ENCODE peak calls at places on chromosomes 13 and 19, in six cellular contexts. B, I, F, C, X and W are unnamed samples.

GRCh38 chr13:46639033-46639981 is 86.3 kb downstream of the LRCH1 start:
- DNase-seq in B (no peak), I (no peak), F (no peak), C (no peak), X (no peak), W (no peak)

GRCh38 chr19:41808663-41809566 is 12.5 kb downstream of the CEACAM3 start:
- DNase-seq in B (no peak), I (no peak), F (no peak), C (peak), X (no peak), W (no peak)

GRCh38 chr19:16888629-16889371 is at the start of gene F2RL3:
- DNase-seq in B (no peak), I (no peak), F (no peak), C (no peak), X (no peak), W (no peak)

GRCh38 chr13:93172109-93172508 is 54.5 kb upstream of the GPC6 start:
- DNase-seq in B (no peak), I (no peak), F (no peak), C (no peak), X (no peak), W (no peak)

GRCh38 chr13:77000475-77000874 is 8.6 kb downstream of the CLN5 start:
- DNase-seq in B (no peak), I (no peak), F (no peak), C (no peak), X (no peak), W (no peak)

GRCh38 chr13:39930060-39930459 is 274.6 kb downstream of the COG6 start:
- DNase-seq in B (no peak), I (no peak), F (no peak), C (no peak), X (no peak), W (no peak)

GRCh38 chr19:31164666-31165265 is 184.5 kb downstream of the TSHZ3 start:
- DNase-seq in B (no peak), I (no peak), F (no peak), C (no peak), X (no peak), W (no peak)

GRCh38 chr19:35274323-35274722 is 5.6 kb downstream of the USF2 start:
- DNase-seq in B (no peak), I (no peak), F (no peak), C (no peak), X (no peak), W (no peak)

GRCh38 chr19:9219489-9219888 is at the start of gene OR7D4:
- DNase-seq in B (no peak), I (no peak), F (no peak), C (no peak), X (no peak), W (no peak)

GRCh38 chr19:42279148-42279901 is 10.3 kb downstream of the CIC start:
- DNase-seq in B (no peak), I (no peak), F (no peak), C (no peak), X (peak), W (no peak)

GRCh38 chr13:33637978-33638743 is 179.8 kb upstream of the RFC3 start:
- DNase-seq in B (no peak), I (no peak), F (no peak), C (no peak), X (no peak), W (peak)

GRCh38 chr13:34571716-34572115 is 370.4 kb upstream of the NBEA start:
- DNase-seq in B (no peak), I (no peak), F (no peak), C (no peak), X (no peak), W (no peak)

GRCh38 chr19:3556978-3557460 is 367 bp downstream of the MFSD12 start:
- DNase-seq in B (peak), I (peak), F (peak), C (no peak), X (peak), W (peak)

GRCh38 chr13:39874331-39875055 is 219.0 kb downstream of the COG6 start:
- DNase-seq in B (no peak), I (no peak), F (no peak), C (no peak), X (no peak), W (no peak)